ENCODE peak calls at places on chromosomes 6 and 20, in six cellular contexts. J, H, W, A, R and X are unnamed samples.

GRCh38 chr20:43292221-43292620 is 102.5 kb upstream of the PTPRT start:
- DNase-seq in J (no peak), H (no peak), W (no peak), A (no peak), R (no peak), X (no peak)

GRCh38 chr6:132392792-132393191 is 8.5 kb downstream of the MOXD1 start:
- DNase-seq in J (peak), H (no peak), W (no peak), A (no peak), R (no peak), X (no peak)

GRCh38 chr20:41424546-41424945 is 57.9 kb upstream of the EMILIN3 start:
- DNase-seq in J (no peak), H (peak), W (no peak), A (no peak), R (no peak), X (peak)

GRCh38 chr20:57241592-57241991 is 24.8 kb downstream of the BMP7 start:
- DNase-seq in J (no peak), H (no peak), W (no peak), A (no peak), R (no peak), X (no peak)

GRCh38 chr6:142361765-142362540 is 60.1 kb downstream of the ADGRG6 start:
- DNase-seq in J (peak), H (peak), W (no peak), A (no peak), R (no peak), X (no peak)

GRCh38 chr6:30687659-30688431 is 1.4 kb upstream of the PPP1R18 start:
- DNase-seq in J (no peak), H (peak), W (peak), A (no peak), R (no peak), X (no peak)

GRCh38 chr6:37492236-37493046 is 7.3 kb downstream of the CCDC167 start:
- DNase-seq in J (no peak), H (no peak), W (no peak), A (no peak), R (no peak), X (no peak)

GRCh38 chr20:21147593-21147992 is 21.7 kb downstream of the KIZ start:
- DNase-seq in J (no peak), H (peak), W (no peak), A (no peak), R (no peak), X (no peak)

GRCh38 chr6:35737413-35738211 is 780 bp downstream of the ARMC12 start:
- DNase-seq in J (no peak), H (peak), W (no peak), A (peak), R (no peak), X (peak)

GRCh38 chr6:49787176-49787575 is at the start of gene PGK2:
- DNase-seq in J (no peak), H (no peak), W (peak), A (no peak), R (no peak), X (peak)

GRCh38 chr20:58514321-58515239 is 619 bp downstream of the APCDD1L start:
- DNase-seq in J (no peak), H (peak), W (peak), A (no peak), R (no peak), X (no peak)

GRCh38 chr20:24950836-24951525 is 1.9 kb downstream of the CST7 start:
- DNase-seq in J (no peak), H (peak), W (no peak), A (no peak), R (no peak), X (no peak)

GRCh38 chr20:41531876-41532275 is 86.3 kb downstream of the CHD6 start:
- DNase-seq in J (no peak), H (no peak), W (no peak), A (no peak), R (no peak), X (no peak)

GRCh38 chr6:148508401-148509151 is 165.9 kb downstream of the SASH1 start:
- DNase-seq in J (no peak), H (peak), W (no peak), A (no peak), R (no peak), X (no peak)

GRCh38 chr6:132445201-132445951 is 44.1 kb upstream of the MOXD1 start:
- DNase-seq in J (peak), H (peak), W (no peak), A (no peak), R (no peak), X (no peak)

GRCh38 chr20:52379723-52380336 is 188.3 kb upstream of the ZFP64 start:
- DNase-seq in J (no peak), H (peak), W (peak), A (peak), R (no peak), X (peak)

GRCh38 chr6:154459513-154459912 is 51.0 kb downstream of the CNKSR3 start:
- DNase-seq in J (no peak), H (no peak), W (no peak), A (no peak), R (no peak), X (no peak)

GRCh38 chr6:135703621-135704020 is 147.9 kb upstream of the PDE7B start:
- DNase-seq in J (no peak), H (no peak), W (no peak), A (no peak), R (no peak), X (no peak)

GRCh38 chr6:140462495-140463311 is 1088.3 kb upstream of the CITED2 start:
- DNase-seq in J (no peak), H (peak), W (no peak), A (peak), R (no peak), X (no peak)

GRCh38 chr6:4901256-4902061 is 102.4 kb downstream of the RPP40 start:
- DNase-seq in J (no peak), H (no peak), W (no peak), A (no peak), R (no peak), X (no peak)

GRCh38 chr20:41365785-41366545 is 653 bp downstream of the EMILIN3 start:
- DNase-seq in J (no peak), H (peak), W (peak), A (peak), R (no peak), X (no peak)

GRCh38 chr6:27280064-27280539 is 32.0 kb downstream of the POM121L2 start:
- DNase-seq in J (no peak), H (peak), W (peak), A (peak), R (no peak), X (peak)

GRCh38 chr6:148969679-148970078 is 222.8 kb downstream of the UST start:
- DNase-seq in J (no peak), H (peak), W (no peak), A (peak), R (no peak), X (no peak)

GRCh38 chr6:26184492-26184891 is 97.3 kb downstream of the HFE start:
- DNase-seq in J (no peak), H (no peak), W (no peak), A (no peak), R (no peak), X (no peak)

GRCh38 chr6:108193835-108194234 is 28.0 kb downstream of the NR2E1 start:
- DNase-seq in J (no peak), H (no peak), W (no peak), A (no peak), R (no peak), X (no peak)

GRCh38 chr6:26390504-26390903 is 7.6 kb downstream of the BTN2A2 start:
- DNase-seq in J (no peak), H (no peak), W (no peak), A (no peak), R (no peak), X (no peak)

GRCh38 chr20:38864662-38865061 is 59.2 kb downstream of the PPP1R16B start:
- DNase-seq in J (no peak), H (no peak), W (no peak), A (peak), R (no peak), X (no peak)

GRCh38 chr6:38065734-38066133 is 246.2 kb downstream of the ZFAND3 start:
- DNase-seq in J (no peak), H (no peak), W (no peak), A (no peak), R (no peak), X (no peak)

GRCh38 chr20:19095762-19096161 is 116.7 kb upstream of the SLC24A3 start:
- DNase-seq in J (no peak), H (no peak), W (peak), A (no peak), R (no peak), X (no peak)

GRCh38 chr20:16216227-16217210 is 356.7 kb downstream of the KIF16B start:
- DNase-seq in J (no peak), H (no peak), W (no peak), A (no peak), R (no peak), X (no peak)

GRCh38 chr6:14984454-14984853 is 261.4 kb upstream of the JARID2 start:
- DNase-seq in J (no peak), H (peak), W (no peak), A (no peak), R (no peak), X (no peak)

GRCh38 chr6:130946076-130946475 is 117.0 kb downstream of the EPB41L2 start:
- DNase-seq in J (no peak), H (peak), W (no peak), A (no peak), R (no peak), X (no peak)

GRCh38 chr6:139337830-139338229 is 36.6 kb downstream of the CITED2 start:
- DNase-seq in J (no peak), H (peak), W (no peak), A (no peak), R (no peak), X (no peak)

GRCh38 chr6:148451690-148452089 is 109.1 kb downstream of the SASH1 start:
- DNase-seq in J (no peak), H (no peak), W (no peak), A (no peak), R (no peak), X (no peak)

GRCh38 chr6:93727447-93727846 is 308.1 kb upstream of the EPHA7 start:
- DNase-seq in J (no peak), H (no peak), W (no peak), A (no peak), R (no peak), X (no peak)

GRCh38 chr20:58342104-58342945 is 32.8 kb downstream of the RAB22A start:
- DNase-seq in J (no peak), H (peak), W (no peak), A (no peak), R (no peak), X (no peak)